ENCODE peak calls at places on chromosomes 12 and 14, in ten cellular contexts. One of them, this sample, is unnamed.

GRCh38 chr12:18151036-18151435 is 61.0 kb upstream of the RERGL start:
- DNase-seq in OCI-LY7: no peak
- DNase-seq in cardiac muscle cell: no peak
- DNase-seq in fibroblast of lung: no peak
- DNase-seq in CD4-positive, alpha-beta T cell: no peak
- DNase-seq in fibroblast of the aortic adventitia: peak; percentile 69
- DNase-seq in thoracic aorta: no peak
- DNase-seq in foreskin keratinocyte: no peak
- DNase-seq in nephron progenitor cell: no peak
- DNase-seq in PC-3: no peak
- DNase-seq in this sample: no peak

GRCh38 chr12:6769003-6769389 is 2.8 kb downstream of the PTMS start:
- DNase-seq in OCI-LY7: no peak
- DNase-seq in cardiac muscle cell: peak; percentile 81
- DNase-seq in fibroblast of lung: no peak
- DNase-seq in CD4-positive, alpha-beta T cell: no peak
- DNase-seq in fibroblast of the aortic adventitia: no peak
- DNase-seq in thoracic aorta: no peak
- DNase-seq in foreskin keratinocyte: no peak
- DNase-seq in nephron progenitor cell: peak; percentile 80
- DNase-seq in PC-3: no peak
- DNase-seq in this sample: peak; percentile 46

GRCh38 chr14:104856869-104857860 is 7.9 kb upstream of the CEP170B start:
- DNase-seq in OCI-LY7: no peak
- DNase-seq in cardiac muscle cell: no peak
- DNase-seq in fibroblast of lung: no peak
- DNase-seq in CD4-positive, alpha-beta T cell: no peak
- DNase-seq in fibroblast of the aortic adventitia: no peak
- DNase-seq in thoracic aorta: no peak
- DNase-seq in foreskin keratinocyte: no peak
- DNase-seq in nephron progenitor cell: no peak
- DNase-seq in PC-3: no peak
- DNase-seq in this sample: no peak

GRCh38 chr14:79278798-79279644 is 932.3 kb downstream of the DIO2 start:
- DNase-seq in OCI-LY7: no peak
- DNase-seq in cardiac muscle cell: peak; percentile 96
- DNase-seq in fibroblast of lung: peak; percentile 83
- DNase-seq in CD4-positive, alpha-beta T cell: no peak
- DNase-seq in fibroblast of the aortic adventitia: peak; percentile 59
- DNase-seq in thoracic aorta: peak; percentile 45
- DNase-seq in foreskin keratinocyte: peak; percentile 90
- DNase-seq in nephron progenitor cell: peak; percentile 91
- DNase-seq in PC-3: peak; percentile 93
- DNase-seq in this sample: peak; percentile 87

GRCh38 chr12:57529831-57530230 is 7.2 kb downstream of the MBD6 start:
- DNase-seq in OCI-LY7: no peak
- DNase-seq in cardiac muscle cell: no peak
- DNase-seq in fibroblast of lung: no peak
- DNase-seq in CD4-positive, alpha-beta T cell: no peak
- DNase-seq in fibroblast of the aortic adventitia: no peak
- DNase-seq in thoracic aorta: no peak
- DNase-seq in foreskin keratinocyte: no peak
- DNase-seq in nephron progenitor cell: no peak
- DNase-seq in PC-3: no peak
- DNase-seq in this sample: no peak

GRCh38 chr14:59964251-59965007 is 44.5 kb downstream of the LRRC9 start:
- DNase-seq in OCI-LY7: peak; percentile 15
- DNase-seq in cardiac muscle cell: peak; percentile 7
- DNase-seq in fibroblast of lung: peak; percentile 61
- DNase-seq in CD4-positive, alpha-beta T cell: no peak
- DNase-seq in fibroblast of the aortic adventitia: no peak
- DNase-seq in thoracic aorta: no peak
- DNase-seq in foreskin keratinocyte: peak; percentile 7
- DNase-seq in nephron progenitor cell: no peak
- DNase-seq in PC-3: peak; percentile 70
- DNase-seq in this sample: no peak

GRCh38 chr12:102438047-102438822 is 42.1 kb downstream of the IGF1 start:
- DNase-seq in OCI-LY7: no peak
- DNase-seq in cardiac muscle cell: no peak
- DNase-seq in fibroblast of lung: no peak
- DNase-seq in CD4-positive, alpha-beta T cell: no peak
- DNase-seq in fibroblast of the aortic adventitia: no peak
- DNase-seq in thoracic aorta: no peak
- DNase-seq in foreskin keratinocyte: peak; percentile 3
- DNase-seq in nephron progenitor cell: no peak
- DNase-seq in PC-3: no peak
- DNase-seq in this sample: no peak

GRCh38 chr14:71236430-71236829 is 329.2 kb downstream of the PCNX1 start:
- DNase-seq in OCI-LY7: no peak
- DNase-seq in cardiac muscle cell: no peak
- DNase-seq in fibroblast of lung: no peak
- DNase-seq in CD4-positive, alpha-beta T cell: no peak
- DNase-seq in fibroblast of the aortic adventitia: no peak
- DNase-seq in thoracic aorta: no peak
- DNase-seq in foreskin keratinocyte: no peak
- DNase-seq in nephron progenitor cell: no peak
- DNase-seq in PC-3: no peak
- DNase-seq in this sample: no peak

GRCh38 chr12:6118891-6119568 is 5.4 kb downstream of the VWF start:
- DNase-seq in OCI-LY7: no peak
- DNase-seq in cardiac muscle cell: no peak
- DNase-seq in fibroblast of lung: no peak
- DNase-seq in CD4-positive, alpha-beta T cell: no peak
- DNase-seq in fibroblast of the aortic adventitia: no peak
- DNase-seq in thoracic aorta: no peak
- DNase-seq in foreskin keratinocyte: no peak
- DNase-seq in nephron progenitor cell: no peak
- DNase-seq in PC-3: no peak
- DNase-seq in this sample: no peak

GRCh38 chr14:105026033-105026785 is 5.3 kb upstream of the CDCA4 start:
- DNase-seq in OCI-LY7: no peak
- DNase-seq in cardiac muscle cell: no peak
- DNase-seq in fibroblast of lung: no peak
- DNase-seq in CD4-positive, alpha-beta T cell: no peak
- DNase-seq in fibroblast of the aortic adventitia: no peak
- DNase-seq in thoracic aorta: no peak
- DNase-seq in foreskin keratinocyte: peak; percentile 93
- DNase-seq in nephron progenitor cell: no peak
- DNase-seq in PC-3: peak; percentile 94
- DNase-seq in this sample: no peak

GRCh38 chr12:68882251-68882964 is 50.6 kb downstream of the CPM start:
- DNase-seq in OCI-LY7: peak; percentile 48
- DNase-seq in cardiac muscle cell: no peak
- DNase-seq in fibroblast of lung: no peak
- DNase-seq in CD4-positive, alpha-beta T cell: no peak
- DNase-seq in fibroblast of the aortic adventitia: no peak
- DNase-seq in thoracic aorta: no peak
- DNase-seq in foreskin keratinocyte: no peak
- DNase-seq in nephron progenitor cell: no peak
- DNase-seq in PC-3: no peak
- DNase-seq in this sample: no peak

GRCh38 chr14:78848234-78848820 is 678.2 kb downstream of the NRXN3 start:
- DNase-seq in OCI-LY7: peak; percentile 54
- DNase-seq in cardiac muscle cell: peak; percentile 79
- DNase-seq in fibroblast of lung: peak; percentile 12
- DNase-seq in CD4-positive, alpha-beta T cell: no peak
- DNase-seq in fibroblast of the aortic adventitia: peak; percentile 14
- DNase-seq in thoracic aorta: no peak
- DNase-seq in foreskin keratinocyte: peak; percentile 41
- DNase-seq in nephron progenitor cell: peak; percentile 71
- DNase-seq in PC-3: peak; percentile 62
- DNase-seq in this sample: no peak

GRCh38 chr12:51687142-51687935 is 96.3 kb downstream of the SCN8A start:
- DNase-seq in OCI-LY7: no peak
- DNase-seq in cardiac muscle cell: no peak
- DNase-seq in fibroblast of lung: peak; percentile 52
- DNase-seq in CD4-positive, alpha-beta T cell: no peak
- DNase-seq in fibroblast of the aortic adventitia: peak; percentile 61
- DNase-seq in thoracic aorta: no peak
- DNase-seq in foreskin keratinocyte: no peak
- DNase-seq in nephron progenitor cell: no peak
- DNase-seq in PC-3: peak; percentile 33
- DNase-seq in this sample: no peak

GRCh38 chr12:71321531-71321930 is 118.1 kb upstream of the LGR5 start:
- DNase-seq in OCI-LY7: no peak
- DNase-seq in cardiac muscle cell: no peak
- DNase-seq in fibroblast of lung: no peak
- DNase-seq in CD4-positive, alpha-beta T cell: no peak
- DNase-seq in fibroblast of the aortic adventitia: no peak
- DNase-seq in thoracic aorta: no peak
- DNase-seq in foreskin keratinocyte: no peak
- DNase-seq in nephron progenitor cell: no peak
- DNase-seq in PC-3: no peak
- DNase-seq in this sample: no peak

DNA sequence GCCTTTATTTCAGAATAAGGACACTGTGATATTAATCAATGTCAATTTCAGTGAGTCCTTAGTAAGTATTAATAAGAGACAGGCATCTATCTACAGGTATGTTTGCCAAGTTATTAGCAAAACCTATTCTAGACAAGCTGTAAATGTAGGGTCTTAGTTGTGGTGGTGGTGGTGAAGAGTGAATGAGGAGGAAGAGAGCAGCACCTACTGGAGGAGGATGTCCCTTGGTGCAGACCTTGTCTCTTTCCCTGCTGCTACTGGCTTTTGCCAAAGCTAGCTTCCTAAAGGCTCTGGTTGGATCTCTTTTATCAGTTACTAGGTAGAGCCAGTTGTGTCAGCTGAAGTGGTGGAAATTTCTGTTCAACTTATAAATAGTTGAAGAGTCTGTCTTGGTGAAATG is 304.8 kb upstream of the ATP2B1 start:
- DNase-seq in OCI-LY7: peak; percentile 50
- DNase-seq in cardiac muscle cell: no peak
- DNase-seq in fibroblast of lung: peak; percentile 32
- DNase-seq in CD4-positive, alpha-beta T cell: no peak
- DNase-seq in fibroblast of the aortic adventitia: no peak
- DNase-seq in thoracic aorta: no peak
- DNase-seq in foreskin keratinocyte: no peak
- DNase-seq in nephron progenitor cell: no peak
- DNase-seq in PC-3: no peak
- DNase-seq in this sample: no peak
- TF ChIP-seq CTCF in OCI-LY7: peak; percentile 69
- TF ChIP-seq CTCF in cardiac muscle cell: peak; percentile 32
- TF ChIP-seq CTCF in fibroblast of lung: no peak
- TF ChIP-seq CTCF in CD4-positive, alpha-beta T cell: peak; percentile 24
- TF ChIP-seq CTCF in fibroblast of the aortic adventitia: no peak
- TF ChIP-seq CTCF in thoracic aorta: no peak
- TF ChIP-seq CTCF in foreskin keratinocyte: peak; percentile 47
- TF ChIP-seq CTCF in nephron progenitor cell: no peak
- TF ChIP-seq CTCF in PC-3: peak; percentile 40
- TF ChIP-seq CTCF in this sample: no peak

GRCh38 chr12:53067993-53068770 is 11.0 kb downstream of the SPRYD3 start:
- DNase-seq in OCI-LY7: no peak
- DNase-seq in cardiac muscle cell: no peak
- DNase-seq in fibroblast of lung: no peak
- DNase-seq in CD4-positive, alpha-beta T cell: no peak
- DNase-seq in fibroblast of the aortic adventitia: no peak
- DNase-seq in thoracic aorta: no peak
- DNase-seq in foreskin keratinocyte: no peak
- DNase-seq in nephron progenitor cell: no peak
- DNase-seq in PC-3: no peak
- DNase-seq in this sample: peak; percentile 83
- TF ChIP-seq CTCF in OCI-LY7: no peak
- TF ChIP-seq CTCF in cardiac muscle cell: no peak
- TF ChIP-seq CTCF in fibroblast of lung: no peak
- TF ChIP-seq CTCF in CD4-positive, alpha-beta T cell: no peak
- TF ChIP-seq CTCF in fibroblast of the aortic adventitia: no peak
- TF ChIP-seq CTCF in thoracic aorta: no peak
- TF ChIP-seq CTCF in foreskin keratinocyte: no peak
- TF ChIP-seq CTCF in nephron progenitor cell: no peak
- TF ChIP-seq CTCF in PC-3: no peak
- TF ChIP-seq CTCF in this sample: no peak

GRCh38 chr12:15278816-15279658 is 43.3 kb upstream of the PTPRO start:
- DNase-seq in OCI-LY7: no peak
- DNase-seq in cardiac muscle cell: no peak
- DNase-seq in fibroblast of lung: peak; percentile 72
- DNase-seq in CD4-positive, alpha-beta T cell: no peak
- DNase-seq in fibroblast of the aortic adventitia: peak; percentile 94
- DNase-seq in thoracic aorta: peak; percentile 79
- DNase-seq in foreskin keratinocyte: peak; percentile 92
- DNase-seq in nephron progenitor cell: no peak
- DNase-seq in PC-3: peak; percentile 88
- DNase-seq in this sample: peak; percentile 76
- TF ChIP-seq CTCF in OCI-LY7: no peak
- TF ChIP-seq CTCF in cardiac muscle cell: peak; percentile 4
- TF ChIP-seq CTCF in fibroblast of lung: peak; percentile 3
- TF ChIP-seq CTCF in CD4-positive, alpha-beta T cell: no peak
- TF ChIP-seq CTCF in fibroblast of the aortic adventitia: peak; percentile 6
- TF ChIP-seq CTCF in thoracic aorta: peak; percentile 27
- TF ChIP-seq CTCF in foreskin keratinocyte: peak; percentile 27
- TF ChIP-seq CTCF in nephron progenitor cell: no peak
- TF ChIP-seq CTCF in PC-3: no peak
- TF ChIP-seq CTCF in this sample: no peak

DNA sequence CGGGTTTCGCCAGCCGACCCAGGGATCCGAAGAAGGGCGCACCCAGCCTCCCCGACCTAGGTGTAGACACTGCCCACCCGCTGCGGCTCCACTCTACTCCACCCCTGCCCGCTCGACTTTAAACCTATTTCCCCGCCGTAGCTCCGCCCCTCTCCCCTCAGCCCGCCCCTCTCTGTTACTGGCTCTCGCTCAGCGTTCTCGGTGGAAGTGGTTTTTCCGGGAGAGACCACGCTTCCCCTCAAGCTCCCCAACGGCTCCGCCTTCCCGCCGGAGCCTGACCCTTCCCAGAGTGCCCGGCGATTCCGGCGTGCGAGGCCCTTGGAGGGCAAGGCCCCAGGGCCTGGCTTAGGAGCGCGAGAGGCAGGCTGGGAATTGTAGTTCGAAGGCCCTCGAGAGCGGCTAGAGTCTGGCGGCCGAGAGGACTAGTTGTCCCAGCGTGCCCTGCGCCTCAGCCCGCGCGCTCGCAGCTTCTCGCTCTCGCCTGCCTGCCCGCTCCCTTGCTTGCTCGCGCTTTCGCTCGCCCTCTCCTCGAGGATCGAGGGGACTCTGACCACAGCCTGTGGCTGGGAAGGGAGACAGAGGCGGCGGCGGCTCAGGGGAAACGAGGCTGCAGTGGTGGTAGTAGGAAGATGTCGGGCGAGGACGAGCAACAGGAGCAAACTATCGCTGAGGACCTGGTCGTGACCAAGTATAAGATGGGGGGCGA is at the start of gene PA2G4:
- DNase-seq in OCI-LY7: peak; percentile 99
- DNase-seq in cardiac muscle cell: peak; percentile 99
- DNase-seq in fibroblast of lung: peak; percentile 98
- DNase-seq in CD4-positive, alpha-beta T cell: peak; percentile 97
- DNase-seq in fibroblast of the aortic adventitia: peak; percentile 97
- DNase-seq in thoracic aorta: peak; percentile 90
- DNase-seq in foreskin keratinocyte: peak; percentile 98
- DNase-seq in nephron progenitor cell: peak; percentile 97
- DNase-seq in PC-3: peak; percentile 100
- DNase-seq in this sample: peak; percentile 99
- TF ChIP-seq CTCF in OCI-LY7: no peak
- TF ChIP-seq CTCF in cardiac muscle cell: no peak
- TF ChIP-seq CTCF in fibroblast of lung: no peak
- TF ChIP-seq CTCF in CD4-positive, alpha-beta T cell: no peak
- TF ChIP-seq CTCF in fibroblast of the aortic adventitia: no peak
- TF ChIP-seq CTCF in thoracic aorta: no peak
- TF ChIP-seq CTCF in foreskin keratinocyte: no peak
- TF ChIP-seq CTCF in nephron progenitor cell: no peak
- TF ChIP-seq CTCF in PC-3: no peak
- TF ChIP-seq CTCF in this sample: no peak

This sample was measured in lower leg skin.